ENCODE peak calls at places on chromosomes 6 and 20, in five cellular contexts. W, D, K, V and F are unnamed samples.

GRCh38 chr6:33995046-33995872 is 150.6 kb downstream of the GRM4 start:
- DNase-seq in D (no peak), K (peak; percentile 68), W (no peak), V (no peak), F (no peak)

GRCh38 chr20:4949833-4950178 is 51.5 kb downstream of the SLC23A2 start:
- DNase-seq in D (peak; percentile 60), K (peak; percentile 42), W (peak; percentile 62), V (peak; percentile 81), F (peak; percentile 60)

GRCh38 chr6:64681416-64682160 is 1025.4 kb downstream of the EYS start:
- DNase-seq in W (no peak), K (peak; percentile 6), V (no peak), D (no peak), F (no peak)

GRCh38 chr6:112007805-112008204 is 46.1 kb upstream of the CCN6 start:
- DNase-seq in D (no peak), W (no peak), K (no peak), V (peak; percentile 63), F (no peak)

GRCh38 chr20:57618766-57619052 is 1.5 kb downstream of the ZBP1 start:
- DNase-seq in W (no peak), K (no peak), V (no peak), D (no peak), F (no peak)

GRCh38 chr6:9563996-9564395 is 850.9 kb downstream of the TFAP2A start:
- DNase-seq in W (no peak), D (no peak), K (no peak), V (peak; percentile 29), F (no peak)

GRCh38 chr6:36427781-36428345 is 14.8 kb downstream of the PXT1 start:
- DNase-seq in V (peak; percentile 69), D (no peak), W (no peak), K (no peak), F (peak; percentile 29)

GRCh38 chr20:61499859-61500258 is 247.8 kb downstream of the CDH4 start:
- DNase-seq in D (peak; percentile 50), V (peak; percentile 47), K (peak; percentile 38), W (no peak), F (peak; percentile 3)

GRCh38 chr20:38997622-38998021 is 35.5 kb downstream of the DHX35 start:
- DNase-seq in W (peak; percentile 17), K (no peak), D (peak; percentile 13), V (no peak), F (no peak)

GRCh38 chr6:3320238-3320637 is 61.5 kb downstream of the PSMG4 start:
- DNase-seq in W (no peak), V (no peak), D (no peak), K (no peak), F (no peak)

GRCh38 chr6:106702046-106702445 is 72.7 kb downstream of the QRSL1 start:
- DNase-seq in W (no peak), K (no peak), D (peak; percentile 89), V (no peak), F (no peak)

GRCh38 chr20:13212750-13213149 is 8.3 kb upstream of the ISM1 start:
- DNase-seq in K (no peak), D (no peak), V (peak; percentile 85), W (no peak), F (no peak)

GRCh38 chr6:81241717-81242116 is 510.8 kb downstream of the TENT5A start:
- DNase-seq in V (peak; percentile 65), K (peak; percentile 70), W (peak; percentile 68), D (no peak), F (peak; percentile 52)

GRCh38 chr6:111107589-111107988 is 20.3 kb downstream of the SLC16A10 start:
- DNase-seq in W (no peak), K (no peak), D (no peak), V (no peak), F (no peak)

GRCh38 chr20:41168281-41169183 is 31.2 kb downstream of the PLCG1 start:
- DNase-seq in W (no peak), K (no peak), D (no peak), V (no peak), F (no peak)

GRCh38 chr20:33584976-33585375 is 77.2 kb upstream of the C20orf144 start:
- DNase-seq in K (no peak), W (no peak), D (no peak), V (peak; percentile 36), F (peak; percentile 33)

GRCh38 chr6:8703059-8703458 is 267.7 kb upstream of the SLC35B3 start:
- DNase-seq in V (no peak), D (no peak), K (no peak), W (no peak), F (no peak)

GRCh38 chr6:163381118-163381751 is 33.3 kb upstream of the QKI start:
- DNase-seq in K (no peak), D (no peak), V (no peak), W (no peak), F (no peak)

GRCh38 chr6:57040011-57040410 is 6.5 kb upstream of the KIAA1586 start:
- DNase-seq in W (peak; percentile 63), V (peak; percentile 19), K (no peak), D (peak; percentile 40), F (peak; percentile 10)

DNA sequence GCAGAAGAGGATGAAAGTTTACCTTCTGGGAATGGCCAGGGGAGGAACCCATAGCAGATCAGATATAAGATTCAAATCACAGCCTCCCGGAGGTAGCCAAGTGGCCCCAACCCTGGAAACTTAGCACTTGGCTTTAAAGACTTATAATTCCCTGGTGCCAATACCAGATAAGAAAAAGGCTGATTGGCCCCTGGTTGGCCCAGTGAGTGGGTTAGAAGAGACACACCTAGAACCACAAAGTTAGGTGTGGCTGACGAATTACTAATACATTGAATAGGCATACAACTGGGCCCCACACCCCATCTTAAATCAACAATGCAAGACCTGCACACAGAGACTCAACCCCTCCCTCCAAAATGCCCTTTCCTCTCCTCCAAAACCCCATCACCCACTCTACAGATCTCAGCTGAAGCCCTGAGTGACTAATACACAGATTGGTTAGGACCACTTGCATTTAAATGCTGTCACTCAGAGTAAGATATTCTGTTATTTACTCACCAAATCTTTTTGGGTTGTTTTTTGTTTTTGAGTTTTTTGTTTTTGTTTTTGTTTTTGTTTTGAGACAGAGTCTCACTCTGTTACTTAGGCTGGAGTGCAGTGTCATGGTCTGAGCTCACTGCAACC is 315.4 kb upstream of the JARID2 start:
- DNase-seq in V (no peak), D (no peak), K (no peak), W (no peak), F (peak; percentile 89)
- H3K4me1 ChIP-seq in V (peaks cover 5% of the 10 kb centered on the region), D (no peaks in the 10 kb centered on the region), K (peaks cover 1% of the 10 kb centered on the region), W (peaks cover 14% of the 10 kb centered on the region), F (peaks cover 24% of the 10 kb centered on the region)

DNA sequence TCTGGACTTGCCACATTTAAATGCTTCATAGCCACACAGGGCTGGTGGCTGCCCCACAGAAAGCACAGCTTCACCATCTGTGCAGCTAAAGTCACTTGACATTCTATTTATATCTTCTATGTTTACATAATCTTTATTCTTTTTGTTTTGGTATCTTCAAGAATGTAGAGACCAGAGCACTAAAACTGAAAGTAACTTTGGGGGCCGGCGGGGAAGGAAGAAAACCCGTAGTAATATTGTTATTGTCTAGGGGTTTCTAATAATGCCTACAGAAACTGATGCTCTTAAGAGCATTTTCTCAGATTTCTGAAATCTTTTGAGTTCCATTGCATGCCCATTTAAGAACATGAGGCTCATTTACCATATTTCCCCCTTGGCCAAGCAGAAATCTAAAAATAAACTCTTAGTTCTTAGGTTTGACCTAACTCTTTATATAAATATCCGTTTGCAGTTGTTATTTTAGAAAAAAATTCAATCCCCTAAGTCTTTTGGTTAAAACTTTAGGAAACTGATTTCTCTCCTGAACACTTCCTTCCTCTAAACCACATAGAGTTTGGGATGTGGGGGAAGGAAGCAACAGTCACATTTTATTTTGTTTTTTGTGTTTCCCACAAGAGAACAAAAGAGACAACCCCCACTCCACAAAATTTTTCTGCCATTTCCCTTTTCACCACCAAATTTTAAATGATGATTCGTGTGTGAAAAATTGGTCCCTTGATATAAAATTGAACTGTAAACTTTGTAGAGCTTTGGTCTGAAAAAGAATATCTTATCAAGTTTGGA is 207.6 kb downstream of the OGFRL1 start:
- DNase-seq in V (no peak), D (peak; percentile 78), W (no peak), K (no peak), F (no peak)
- TF ChIP-seq EZH2phosphoT487 in V (no peak), D (no peak), W (no peak), K (no peak), F (no peak)

GRCh38 chr20:25011261-25011660 is 18.7 kb upstream of the APMAP start:
- DNase-seq in W (no peak), V (no peak), D (no peak), K (no peak), F (no peak)

GRCh38 chr20:25011831-25012241 is 19.3 kb upstream of the APMAP start:
- DNase-seq in V (no peak), W (no peak), K (no peak), D (no peak), F (no peak)

GRCh38 chr20:25008388-25009217 is 16.1 kb upstream of the APMAP start:
- DNase-seq in W (no peak), V (no peak), D (no peak), K (no peak), F (no peak)

GRCh38 chr20:25007491-25008305 is 15.1 kb upstream of the APMAP start:
- DNase-seq in V (no peak), D (no peak), K (no peak), W (no peak), F (no peak)

DNA sequence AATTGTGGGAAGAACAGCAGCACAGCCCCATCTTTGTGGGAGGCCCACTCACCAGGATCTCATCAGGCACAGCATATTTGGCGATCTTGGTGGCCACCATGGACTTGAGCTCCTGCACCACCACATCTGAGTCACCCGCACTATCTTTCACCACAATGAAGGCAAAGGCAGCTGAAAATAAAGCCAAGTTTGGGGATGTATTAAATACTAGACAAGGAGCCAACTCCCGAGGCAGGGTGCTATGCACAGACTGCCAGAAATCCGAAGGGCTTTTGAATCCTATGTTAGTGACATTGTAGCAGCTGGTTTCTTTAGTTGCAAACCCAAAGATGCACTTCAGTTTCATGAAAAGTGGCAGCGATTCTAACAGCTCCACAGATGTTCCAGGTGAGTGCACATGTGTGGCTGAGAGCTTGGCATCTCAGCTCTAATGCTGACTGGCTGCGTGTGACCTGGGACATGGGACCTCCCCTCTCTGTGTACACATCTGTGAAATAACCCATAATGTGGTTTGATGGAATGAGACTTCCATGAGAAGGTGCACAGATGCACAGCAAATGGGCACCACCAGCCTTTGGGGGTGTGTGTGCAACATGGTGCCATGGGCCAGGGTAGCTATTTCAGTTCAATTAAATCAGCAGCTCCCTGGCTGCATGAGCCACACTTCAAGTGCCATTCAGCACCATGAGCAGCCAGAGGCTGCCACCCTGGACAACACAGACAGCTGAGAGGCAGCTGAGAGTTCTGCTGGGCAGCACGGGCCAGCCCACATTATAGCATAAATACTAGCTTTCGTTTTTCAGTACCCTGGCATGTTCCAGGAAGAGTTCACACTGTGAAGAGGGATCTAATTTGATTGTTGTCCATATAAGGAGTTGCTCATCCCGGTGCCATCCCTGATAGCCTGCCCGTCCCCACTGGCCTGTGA is 16.9 kb upstream of the APMAP start:
- DNase-seq in V (peak; percentile 31), D (no peak), W (no peak), K (no peak), F (no peak)
- H3K4me2 ChIP-seq in V (no peak overlapping the region), D (no peak overlapping the region), W (no peak overlapping the region), K (no peak overlapping the region), F (no peak overlapping the region)

DNA sequence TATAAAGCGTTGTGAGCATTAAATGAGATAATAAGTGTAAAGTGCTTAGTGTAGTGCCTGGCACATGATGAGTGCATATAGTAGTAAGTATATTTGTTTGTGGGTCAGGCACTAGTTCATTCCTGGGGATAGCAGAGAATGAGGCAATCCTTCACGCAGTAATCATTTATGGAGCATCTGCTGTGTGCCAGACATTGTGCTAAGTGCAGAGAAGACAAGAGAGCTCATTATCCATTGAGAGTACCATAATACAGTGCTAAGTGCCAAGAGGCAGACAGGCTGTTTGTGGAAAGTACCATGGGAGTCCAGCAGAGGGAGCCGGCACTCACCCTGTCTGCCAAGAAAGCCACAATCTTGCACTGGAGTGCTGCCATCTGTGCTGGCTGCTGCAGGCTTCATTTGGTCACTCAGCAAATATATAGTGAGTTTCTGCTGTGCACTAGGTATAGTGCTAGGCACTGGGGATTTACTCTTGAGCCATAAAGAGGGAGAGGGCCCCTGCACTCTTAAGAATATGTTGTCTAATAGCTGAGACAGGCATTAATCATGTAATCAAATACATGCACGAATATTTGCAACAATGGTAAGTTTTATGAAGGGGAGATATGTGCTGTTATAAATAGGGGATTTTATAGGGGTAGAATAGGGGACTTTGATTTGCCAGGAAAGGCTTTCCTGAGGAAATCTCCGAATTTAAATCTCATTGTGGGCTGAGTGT is 12.9 kb upstream of the MROH8 start:
- DNase-seq in D (peak; percentile 73), W (peak; percentile 80), V (peak; percentile 91), K (peak; percentile 89), F (peak; percentile 90)
- H3K4me1 ChIP-seq in D (peaks cover 28% of the 10 kb centered on the region), W (peaks cover 19% of the 10 kb centered on the region), V (peaks cover 4% of the 10 kb centered on the region), K (peaks cover 6% of the 10 kb centered on the region), F (peaks cover 5% of the 10 kb centered on the region)